ENCODE peak calls at places on chromosomes 7 and 10, in four cellular contexts. D is RWPE1, N is GM12865, W is endothelial cell. F is an unnamed sample.

GRCh38 chr10:7233259-7233991 is 177.4 kb downstream of the SFMBT2 start:
- DNase-seq in D (peak; percentile 8), W (no peak), N (no peak), F (no peak)

GRCh38 chr10:100652406-100653130 is 92.8 kb upstream of the PAX2 start:
- DNase-seq in N (no peak), W (no peak), D (no peak), F (no peak)

GRCh38 chr10:29994833-29995232 is 64.6 kb downstream of the JCAD start:
- DNase-seq in N (no peak), W (no peak), D (no peak), F (no peak)

GRCh38 chr7:134632937-134633540 is 13.6 kb upstream of the BPGM start:
- DNase-seq in W (peak; percentile 40), N (peak; percentile 69), D (peak; percentile 36), F (no peak)

GRCh38 chr10:91034494-91035157 is 113.7 kb upstream of the ANKRD1 start:
- DNase-seq in D (peak; percentile 26), N (no peak), W (no peak), F (no peak)

GRCh38 chr10:124998624-124999291 is 56.8 kb downstream of the ZRANB1 start:
- DNase-seq in W (no peak), N (no peak), D (no peak), F (no peak)

GRCh38 chr10:96077181-96077580 is 33.8 kb downstream of the CCNJ start:
- DNase-seq in D (no peak), W (no peak), N (no peak), F (no peak)

GRCh38 chr7:55140981-55141278 is 122.1 kb downstream of the EGFR start:
- DNase-seq in W (no peak), D (no peak), N (no peak), F (no peak)

GRCh38 chr7:116322541-116322940 is 112.2 kb downstream of the TES start:
- DNase-seq in N (no peak), D (no peak), W (no peak), F (no peak)

GRCh38 chr10:1468777-1469176 is 268.5 kb downstream of the ADARB2 start:
- DNase-seq in D (no peak), W (no peak), N (no peak), F (no peak)

GRCh38 chr7:122304996-122305421 is 459 bp upstream of the FEZF1 start:
- DNase-seq in N (no peak), D (no peak), W (no peak), F (no peak)

GRCh38 chr7:23679898-23680416 is at the start of gene FAM221A:
- DNase-seq in W (peak; percentile 92), N (peak; percentile 92), D (peak; percentile 79), F (peak; percentile 82)

GRCh38 chr10:119377431-119377830 is 165.1 kb downstream of the RGS10 start:
- DNase-seq in W (no peak), N (no peak), D (no peak), F (no peak)

GRCh38 chr10:51230828-51231227 is 156.5 kb downstream of the PRKG1 start:
- DNase-seq in D (no peak), W (no peak), N (no peak), F (no peak)

GRCh38 chr10:42593284-42593683 is 45.1 kb downstream of the ZNF33B start:
- DNase-seq in N (no peak), W (no peak), D (no peak), F (no peak)

GRCh38 chr10:78408671-78409472 is 375.2 kb downstream of the RPS24 start:
- DNase-seq in W (no peak), N (no peak), D (no peak), F (peak; percentile 41)

GRCh38 chr10:86335831-86336230 is 30.8 kb downstream of the GRID1 start:
- DNase-seq in D (no peak), N (no peak), W (no peak), F (peak; percentile 11)

GRCh38 chr10:91088300-91089140 is 131.9 kb upstream of the PCGF5 start:
- DNase-seq in N (peak; percentile 32), D (peak; percentile 50), W (no peak), F (no peak)

GRCh38 chr7:137944168-137944567 is 57.7 kb downstream of the CREB3L2 start:
- DNase-seq in D (no peak), W (no peak), N (no peak), F (no peak)

GRCh38 chr10:78986419-78986818 is 82.3 kb upstream of the ZMIZ1 start:
- DNase-seq in N (no peak), D (no peak), W (no peak), F (no peak)

GRCh38 chr7:134782121-134782623 is 2.7 kb downstream of the CALD1 start:
- DNase-seq in N (peak; percentile 58), W (no peak), D (no peak), F (no peak)

GRCh38 chr7:28672397-28672797 is 260.1 kb downstream of the CREB5 start:
- DNase-seq in W (no peak), N (no peak), D (no peak), F (no peak)

GRCh38 chr7:131210618-131211017 is 117.1 kb upstream of the MKLN1 start:
- DNase-seq in N (no peak), W (no peak), D (no peak), F (no peak)

GRCh38 chr7:75953431-75953830 is 38.5 kb downstream of the POR start:
- DNase-seq in W (no peak), N (no peak), D (no peak), F (no peak)

GRCh38 chr10:97179731-97180366 is 5.9 kb downstream of the SLIT1 start:
- DNase-seq in W (peak; percentile 55), D (no peak), N (no peak), F (no peak)

GRCh38 chr7:155344618-155345433 is 47.1 kb downstream of the INSIG1 start:
- DNase-seq in D (peak; percentile 66), W (peak; percentile 91), N (peak; percentile 78), F (peak; percentile 71)

GRCh38 chr10:5441106-5441505 is 28.7 kb downstream of the NET1 start:
- DNase-seq in D (no peak), N (no peak), W (no peak), F (no peak)
- TF ChIP-seq CTCF in D (no peak), N (no peak), W (no peak), F (no peak)

GRCh38 chr7:150962743-150963399 is 15.2 kb downstream of the KCNH2 start:
- DNase-seq in N (peak; percentile 43), W (peak; percentile 69), D (peak; percentile 56), F (no peak)
- TF ChIP-seq CTCF in N (peak; percentile 94), W (peak; percentile 54), D (peak; percentile 89), F (peak; percentile 70)

GRCh38 chr10:87816842-87817178 is 1.2 kb downstream of the ATAD1 start:
- DNase-seq in N (no peak), D (no peak), W (no peak), F (no peak)

GRCh38 chr10:87817291-87817872 is 644 bp downstream of the ATAD1 start:
- DNase-seq in W (no peak), D (no peak), N (no peak), F (no peak)

GRCh38 chr10:87818505-87819273 is 663 bp upstream of the ATAD1 start:
- DNase-seq in W (peak; percentile 6), D (no peak), N (peak; percentile 80), F (no peak)

GRCh38 chr10:87819274-87819585 is 1.2 kb upstream of the ATAD1 start:
- DNase-seq in W (no peak), N (no peak), D (no peak), F (no peak)

GRCh38 chr10:87817873-87818504 is at the start of gene ATAD1:
- DNase-seq in W (peak; percentile 84), N (peak; percentile 95), D (peak; percentile 90), F (peak; percentile 53)
- TF ChIP-seq CTCF in W (no peak), N (peak; percentile 40), D (peak; percentile 20), F (no peak)

GRCh38 chr7:100708395-100708794 is 2.5 kb downstream of the POP7 start:
- DNase-seq in D (no peak), N (no peak), W (no peak), F (no peak)

GRCh38 chr7:100705341-100705752 is 574 bp upstream of the POP7 start:
- DNase-seq in N (peak; percentile 86), D (peak; percentile 74), W (peak; percentile 94), F (peak; percentile 69)

GRCh38 chr7:100706672-100707311 is 871 bp downstream of the POP7 start:
- DNase-seq in N (no peak), D (no peak), W (no peak), F (no peak)

GRCh38 chr7:100710452-100710851 is 4.5 kb downstream of the POP7 start:
- DNase-seq in W (no peak), D (no peak), N (no peak), F (no peak)

GRCh38 chr7:100705753-100706671 is at the start of gene POP7:
- DNase-seq in W (peak; percentile 99), N (peak; percentile 99), D (peak; percentile 96), F (peak; percentile 97)
- TF ChIP-seq CTCF in W (no peak), N (no peak), D (no peak), F (no peak)

DNA sequence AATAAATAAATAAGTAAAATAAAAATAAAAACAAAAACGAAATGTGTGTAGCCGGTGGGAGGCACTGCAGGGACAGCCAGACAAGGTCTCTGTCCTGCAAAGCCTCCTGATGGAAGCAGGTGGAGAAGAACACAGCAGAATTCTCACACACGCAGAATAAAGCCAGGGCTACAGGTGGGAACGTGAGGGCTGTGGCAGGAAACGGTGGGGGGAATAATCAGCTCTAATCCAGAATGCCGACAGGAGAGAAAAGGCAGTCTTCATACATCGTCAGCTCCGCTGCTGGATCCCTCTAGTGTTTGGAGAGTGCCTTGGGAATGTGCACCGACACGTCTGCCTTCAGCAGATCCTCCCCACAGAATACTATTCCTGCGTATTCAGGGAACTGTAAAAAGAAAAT is 6.8 kb upstream of the SNX8 start:
- DNase-seq in N (no peak), W (no peak), D (peak; percentile 46), F (no peak)
- TF ChIP-seq CTCF in N (no peak), W (no peak), D (peak; percentile 35), F (no peak)

GRCh38 chr7:36207451-36208291 is 54.6 kb downstream of the EEPD1 start:
- DNase-seq in D (peak; percentile 44), N (no peak), W (no peak), F (peak; percentile 94)
- TF ChIP-seq CTCF in D (no peak), N (no peak), W (no peak), F (peak; percentile 23)

GRCh38 chr10:32346551-32347362 is at the start of gene EPC1:
- DNase-seq in D (peak; percentile 82), N (peak; percentile 96), W (peak; percentile 80), F (peak; percentile 87)
- TF ChIP-seq CTCF in D (peak; percentile 53), N (no peak), W (no peak), F (no peak)

GRCh38 chr7:44136731-44137130 is 4.4 kb downstream of the MYL7 start:
- DNase-seq in N (no peak), D (no peak), W (no peak), F (no peak)

GRCh38 chr7:44140341-44140740 is 791 bp downstream of the MYL7 start:
- DNase-seq in W (no peak), N (no peak), D (no peak), F (no peak)

GRCh38 chr7:44139311-44140010 is 1.7 kb downstream of the MYL7 start:
- DNase-seq in N (no peak), D (no peak), W (no peak), F (no peak)

GRCh38 chr7:44141221-44141850 is at the start of gene MYL7:
- DNase-seq in D (no peak), N (no peak), W (no peak), F (no peak)

GRCh38 chr7:44138698-44139097 is 2.4 kb downstream of the MYL7 start:
- DNase-seq in W (no peak), N (no peak), D (no peak), F (no peak)
- TF ChIP-seq CTCF in W (no peak), N (no peak), D (no peak), F (no peak)

GRCh38 chr10:46098379-46098778 is 52.3 kb upstream of the MSMB start:
- DNase-seq in N (no peak), W (peak; percentile 30), D (no peak), F (no peak)
- TF ChIP-seq CTCF in N (no peak), W (no peak), D (no peak), F (no peak)

F was measured in CD14-positive monocyte.